ENCODE peak calls at places on chromosome 18, in ten cellular contexts. L, B, Y, R, E, V, S, X, K and A are unnamed samples.

GRCh38 chr18:22710628-22711380 is 222.3 kb upstream of the RBBP8 start:
- DNase-seq in K (peak; percentile 27), B (peak; percentile 71), E (no peak), S (no peak), R (peak; percentile 20), L (no peak), X (no peak), Y (peak; percentile 24), V (peak; percentile 30), A (peak; percentile 20)

GRCh38 chr18:77234504-77235365 is 14.9 kb upstream of the GALR1 start:
- DNase-seq in Y (no peak), R (no peak), B (no peak), V (no peak), S (no peak), L (no peak), X (no peak), E (no peak), K (no peak), A (no peak)

GRCh38 chr18:28728891-28729290 is 552.0 kb upstream of the CDH2 start:
- DNase-seq in R (no peak), V (no peak), Y (no peak), L (no peak), B (no peak), S (no peak), K (no peak), E (no peak), X (no peak), A (no peak)

GRCh38 chr18:42038936-42039335 is 83.9 kb downstream of the PIK3C3 start:
- DNase-seq in Y (peak; percentile 10), B (peak; percentile 77), R (no peak), K (no peak), X (no peak), L (no peak), V (no peak), S (no peak), E (no peak), A (no peak)

GRCh38 chr18:23722646-23723045 is 33.4 kb downstream of the LAMA3 start:
- DNase-seq in X (no peak), V (no peak), Y (no peak), K (no peak), L (no peak), R (no peak), E (no peak), S (no peak), B (peak; percentile 72), A (no peak)

GRCh38 chr18:79912409-79912991 is 39.0 kb downstream of the SLC66A2 start:
- DNase-seq in Y (no peak), K (no peak), L (no peak), B (peak; percentile 66), E (no peak), X (peak; percentile 82), V (no peak), S (no peak), R (no peak), A (no peak)

GRCh38 chr18:66410692-66411091 is 193.2 kb downstream of the CDH19 start:
- DNase-seq in R (no peak), V (no peak), Y (no peak), L (no peak), E (no peak), X (no peak), S (no peak), K (no peak), B (no peak), A (no peak)

GRCh38 chr18:76464281-76465259 is 30.5 kb downstream of the ZNF516 start:
- DNase-seq in V (no peak), E (no peak), S (no peak), Y (no peak), R (no peak), K (no peak), B (no peak), L (no peak), X (no peak), A (no peak)

GRCh38 chr18:48184118-48184517 is 225.1 kb downstream of the ZBTB7C start:
- DNase-seq in K (no peak), V (no peak), X (no peak), L (no peak), B (no peak), S (no peak), Y (no peak), E (no peak), R (no peak), A (no peak)

GRCh38 chr18:911025-911424 is 6.4 kb downstream of the ADCYAP1 start:
- DNase-seq in V (no peak), S (no peak), Y (no peak), X (no peak), R (no peak), E (no peak), L (no peak), B (no peak), K (no peak), A (no peak)

GRCh38 chr18:33914399-33914798 is 310.3 kb downstream of the NOL4 start:
- DNase-seq in L (no peak), S (no peak), E (no peak), R (no peak), Y (no peak), X (no peak), K (no peak), V (no peak), B (peak; percentile 0), A (no peak)

GRCh38 chr18:69250305-69251151 is 150.2 kb upstream of the DOK6 start:
- DNase-seq in L (no peak), E (no peak), Y (no peak), R (no peak), V (no peak), B (peak; percentile 28), S (no peak), X (no peak), K (no peak), A (no peak)

GRCh38 chr18:52060612-52061259 is 279.3 kb upstream of the DCC start:
- DNase-seq in K (no peak), Y (peak; percentile 31), B (no peak), V (no peak), L (no peak), X (peak; percentile 33), S (no peak), R (no peak), E (no peak), A (no peak)

GRCh38 chr18:985301-985700 is 80.6 kb downstream of the ADCYAP1 start:
- DNase-seq in L (no peak), B (no peak), K (no peak), X (no peak), V (no peak), Y (peak; percentile 68), R (no peak), E (no peak), S (no peak), A (no peak)

GRCh38 chr18:76479351-76480238 is 15.4 kb downstream of the ZNF516 start:
- DNase-seq in E (no peak), K (no peak), R (no peak), Y (no peak), S (no peak), X (no peak), L (no peak), V (no peak), B (no peak), A (no peak)

GRCh38 chr18:40058811-40059570 is 1896.0 kb upstream of the PIK3C3 start:
- DNase-seq in S (no peak), Y (no peak), R (no peak), E (no peak), K (no peak), V (no peak), L (no peak), X (no peak), B (no peak), A (no peak)

GRCh38 chr18:13376841-13377351 is 158.3 kb downstream of the LDLRAD4 start:
- DNase-seq in R (no peak), S (no peak), L (no peak), B (no peak), Y (no peak), X (no peak), E (no peak), V (no peak), K (no peak), A (no peak)

GRCh38 chr18:58668897-58669296 is 2.4 kb upstream of the MALT1 start:
- DNase-seq in E (no peak), R (no peak), B (peak; percentile 11), S (peak; percentile 89), Y (no peak), L (peak; percentile 47), X (no peak), V (no peak), K (no peak), A (no peak)

GRCh38 chr18:63293930-63294329 is 25.6 kb downstream of the BCL2 start:
- DNase-seq in Y (no peak), L (no peak), X (no peak), E (no peak), S (no peak), K (no peak), V (no peak), R (no peak), B (no peak), A (no peak)
- H3K4me3 ChIP-seq in Y (no peak overlapping the region), L (no peak overlapping the region), X (no peak overlapping the region), E (no peak overlapping the region), S (no peak overlapping the region), K (no peak overlapping the region), V (no peak overlapping the region), R (no peak overlapping the region), B (no peak overlapping the region), A (no peak overlapping the region)

DNA sequence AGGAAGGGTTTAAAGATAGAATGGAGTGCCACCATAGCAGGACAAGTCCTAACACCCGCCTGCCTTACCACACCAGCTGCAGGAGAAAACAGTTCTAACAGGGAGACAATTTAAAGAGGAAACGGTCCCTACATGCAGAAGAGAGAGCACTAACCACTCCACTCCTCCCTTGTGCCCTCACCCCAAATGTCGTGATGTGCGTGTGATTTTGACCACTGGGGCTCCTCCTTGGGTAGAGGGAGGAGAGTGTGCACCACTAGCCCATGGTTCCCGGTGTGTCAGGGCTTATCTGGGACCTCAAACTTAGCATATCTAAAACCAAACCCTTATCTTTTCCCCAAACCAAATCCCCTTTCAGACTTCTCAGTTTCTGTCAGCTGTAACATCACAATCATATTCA is 105.5 kb upstream of the CCDC68 start:
- DNase-seq in B (no peak), K (no peak), S (no peak), R (no peak), E (no peak), Y (no peak), X (no peak), V (no peak), L (no peak), A (no peak)
- TF ChIP-seq CTCF in B (no peak), K (no peak), S (no peak), R (no peak), E (no peak), Y (no peak), X (no peak), V (no peak), L (no peak), A (no peak)

DNA sequence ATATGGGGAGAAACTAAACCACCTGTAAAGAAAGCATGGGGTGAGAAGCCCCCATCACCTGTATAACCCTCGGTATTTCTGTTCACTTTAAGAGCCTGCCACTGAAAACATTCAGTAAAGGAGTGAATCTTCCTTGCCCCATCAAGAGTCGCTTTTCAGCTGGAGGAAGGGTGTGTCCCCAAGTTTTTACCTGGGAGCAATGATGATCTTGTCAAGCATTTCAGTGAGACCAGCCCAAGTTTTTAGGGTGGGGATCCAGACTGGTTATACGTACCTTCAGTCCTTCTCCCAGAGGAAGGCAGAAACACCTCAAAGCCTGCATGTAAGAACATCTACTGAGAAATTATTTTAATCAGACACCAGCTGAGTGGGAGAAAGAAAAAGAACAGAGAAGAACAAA is at the start of gene DSG1:
- DNase-seq in L (no peak), E (no peak), Y (no peak), V (no peak), R (no peak), B (no peak), K (no peak), S (no peak), X (no peak), A (no peak)
- H3K4me3 ChIP-seq in L (no peak within 1 kb of the TSS), E (no peak within 1 kb of the TSS), Y (no peak within 1 kb of the TSS), V (no peak within 1 kb of the TSS), R (no peak within 1 kb of the TSS), B (no peak within 1 kb of the TSS), K (no peak within 1 kb of the TSS), S (no peak within 1 kb of the TSS), X (no peak within 1 kb of the TSS), A (no peak within 1 kb of the TSS)

GRCh38 chr18:36583155-36583745 is 245.6 kb downstream of the TPGS2 start:
- DNase-seq in B (peak; percentile 10), Y (peak; percentile 93), E (no peak), K (no peak), L (no peak), S (no peak), X (no peak), V (no peak), R (no peak), A (no peak)
- TF ChIP-seq CTCF in B (peak; percentile 37), Y (peak; percentile 37), E (no peak), K (no peak), L (no peak), S (no peak), X (no peak), V (no peak), R (no peak), A (no peak)